ENCODE peak calls at places on chromosomes 13 and 19, in eight cellular contexts. D is esophagus muscularis mucosa, S is A549, Q is hepatocyte, G is cardiac fibroblast, O is spleen, I is right atrium auricular region, N is heart right ventricle. Y is an unnamed sample.

GRCh38 chr19:48556163-48556562 is 4.2 kb downstream of the SULT2B1 start:
- DNase-seq in I (no peak), S (peak), D (no peak), Q (peak), G (peak), N (no peak), O (no peak), Y (peak)

GRCh38 chr13:24228852-24229458 is 68.4 kb downstream of the SPATA13 start:
- DNase-seq in O (no peak), S (peak), Q (peak), N (peak), D (no peak), G (peak), I (no peak), Y (peak)

GRCh38 chr13:98396071-98396710 is 180.7 kb downstream of the STK24 start:
- DNase-seq in D (no peak), S (no peak), N (no peak), G (no peak), O (no peak), Q (no peak), I (peak), Y (no peak)

GRCh38 chr19:53903055-53903680 is 5.9 kb upstream of the CACNG7 start:
- DNase-seq in S (no peak), N (peak), D (no peak), Q (peak), I (no peak), O (no peak), G (peak), Y (peak)

GRCh38 chr13:72185756-72186155 is 318.8 kb upstream of the DACH1 start:
- DNase-seq in D (no peak), I (no peak), O (no peak), N (no peak), G (no peak), S (no peak), Q (no peak), Y (no peak)

GRCh38 chr13:44921931-44922758 is 67.1 kb downstream of the NUFIP1 start:
- DNase-seq in G (peak), O (no peak), S (peak), Q (peak), D (peak), I (peak), N (peak), Y (peak)

GRCh38 chr19:35081201-35081600 is 34.4 kb upstream of the FXYD3 start:
- DNase-seq in G (no peak), Q (no peak), O (no peak), N (no peak), I (no peak), D (no peak), S (no peak), Y (no peak)

GRCh38 chr13:29907670-29908069 is 57.3 kb upstream of the UBL3 start:
- DNase-seq in D (no peak), Q (no peak), S (no peak), N (no peak), G (no peak), I (no peak), O (no peak), Y (no peak)

GRCh38 chr19:38516802-38517201 is 83.3 kb downstream of the RYR1 start:
- DNase-seq in Q (no peak), S (no peak), N (no peak), O (no peak), G (no peak), I (no peak), D (no peak), Y (no peak)

GRCh38 chr19:54464044-54464623 is 556 bp upstream of the LENG9 start:
- DNase-seq in N (peak), Q (peak), O (peak), S (peak), I (peak), G (peak), D (peak), Y (peak)

GRCh38 chr13:21528616-21529015 is 69.5 kb upstream of the ZDHHC20 start:
- DNase-seq in G (peak), N (no peak), I (no peak), O (no peak), S (no peak), D (no peak), Q (no peak), Y (peak)

GRCh38 chr19:43769256-43769655 is 11.5 kb downstream of the KCNN4 start:
- DNase-seq in O (no peak), D (no peak), I (no peak), Q (no peak), G (no peak), S (no peak), N (no peak), Y (no peak)

GRCh38 chr19:43767818-43768217 is 13.0 kb downstream of the KCNN4 start:
- DNase-seq in G (no peak), Q (no peak), I (no peak), S (no peak), N (no peak), D (no peak), O (no peak), Y (peak)

GRCh38 chr19:43768273-43769050 is 12.3 kb downstream of the KCNN4 start:
- DNase-seq in S (no peak), I (peak), Q (peak), N (no peak), O (no peak), D (no peak), G (peak), Y (peak)

GRCh38 chr19:43766755-43767043 is 11.9 kb upstream of the SMG9 start:
- DNase-seq in D (no peak), N (no peak), Q (no peak), S (no peak), G (no peak), I (no peak), O (no peak), Y (no peak)

GRCh38 chr19:43767316-43767715 is 12.6 kb upstream of the SMG9 start:
- DNase-seq in I (no peak), S (no peak), Q (no peak), G (no peak), N (no peak), D (no peak), O (no peak), Y (no peak)
- TF ChIP-seq CTCF in I (no peak), S (no peak), Q (no peak), G (no peak), N (no peak), D (no peak), O (no peak), Y (no peak)

GRCh38 chr19:13872695-13873389 is 4.1 kb upstream of the NANOS3 start:
- DNase-seq in N (peak), G (no peak), D (no peak), I (no peak), O (no peak), S (peak), Q (peak), Y (no peak)
- H3K4me3 ChIP-seq in N (peak), G (peak), D (peak), I (peak), O (no peak), S (peak), Q (peak), Y (no peak)

GRCh38 chr19:58519087-58519354 is 589 bp downstream of the ZBTB45 start:
- DNase-seq in D (no peak), Q (peak), S (peak), O (no peak), G (peak), N (peak), I (peak), Y (peak)
- TF ChIP-seq CTCF in D (no peak), Q (peak), S (no peak), O (no peak), G (peak), N (peak), I (no peak), Y (peak)

DNA sequence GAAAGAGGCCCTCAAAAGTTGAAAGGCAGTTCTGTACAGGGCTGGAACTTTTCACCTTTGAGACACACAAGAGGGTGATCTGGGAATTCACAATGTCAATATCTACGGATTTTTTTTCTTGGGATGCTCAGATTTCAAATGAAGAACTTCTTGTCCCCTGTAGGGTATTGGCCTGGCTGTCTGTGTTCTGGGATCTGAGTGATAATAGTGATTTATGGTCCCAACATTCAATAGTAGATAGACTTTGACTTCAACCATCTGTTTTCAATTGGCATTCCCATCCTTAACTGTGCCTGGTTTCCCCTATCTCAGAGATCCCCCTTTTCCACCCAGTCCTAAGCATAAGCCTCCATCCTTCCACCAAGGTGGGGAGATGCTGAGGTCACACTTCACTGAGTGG is 274.1 kb downstream of the COG6 start:
- DNase-seq in N (no peak), G (no peak), I (no peak), S (no peak), O (no peak), Q (no peak), D (no peak), Y (no peak)
- H3K4me3 ChIP-seq in N (no peak), G (no peak), I (no peak), S (no peak), O (no peak), Q (no peak), D (no peak), Y (no peak)

DNA sequence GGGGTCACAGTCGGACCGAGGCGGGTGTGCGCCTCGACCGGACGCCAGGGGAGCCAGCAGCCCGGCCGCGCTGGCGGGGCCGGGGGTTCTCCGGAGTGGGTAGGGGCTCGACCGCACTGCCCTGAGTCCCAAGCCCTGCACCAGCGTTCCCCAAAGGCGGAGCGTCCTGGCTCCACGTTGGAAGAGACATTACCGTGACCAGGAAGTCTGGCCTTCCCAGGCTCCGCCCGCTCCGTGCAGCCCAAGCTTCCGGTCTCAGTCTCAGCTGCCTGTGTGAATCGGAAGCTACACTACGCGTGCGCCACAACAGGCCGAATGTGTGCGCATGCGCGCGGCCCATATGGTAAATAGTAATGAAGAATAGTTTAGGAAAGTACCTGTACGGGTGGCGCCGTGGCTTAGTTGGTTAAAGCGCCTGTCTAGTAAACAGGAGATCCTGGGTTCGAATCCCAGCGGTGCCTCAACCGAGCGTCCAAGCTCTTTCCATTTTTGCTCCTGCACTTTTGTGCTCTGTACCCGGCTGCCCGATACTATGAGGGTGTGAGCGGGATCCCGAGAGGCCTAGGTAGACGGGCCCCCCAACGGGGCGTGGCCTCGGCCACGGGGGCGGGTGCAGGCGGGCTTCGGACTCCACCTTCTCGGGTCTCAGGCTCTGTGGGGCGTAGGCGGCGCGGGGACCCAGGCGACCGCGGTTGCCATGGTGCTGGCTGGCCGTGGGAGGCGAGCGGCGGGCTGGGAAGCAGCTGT is 17.3 kb upstream of the LRP3 start:
- DNase-seq in N (peak), G (peak), S (peak), D (peak), I (peak), O (peak), Q (peak), Y (peak)
- TF ChIP-seq CTCF in N (peak), G (peak), S (no peak), D (peak), I (no peak), O (no peak), Q (no peak), Y (peak)

DNA sequence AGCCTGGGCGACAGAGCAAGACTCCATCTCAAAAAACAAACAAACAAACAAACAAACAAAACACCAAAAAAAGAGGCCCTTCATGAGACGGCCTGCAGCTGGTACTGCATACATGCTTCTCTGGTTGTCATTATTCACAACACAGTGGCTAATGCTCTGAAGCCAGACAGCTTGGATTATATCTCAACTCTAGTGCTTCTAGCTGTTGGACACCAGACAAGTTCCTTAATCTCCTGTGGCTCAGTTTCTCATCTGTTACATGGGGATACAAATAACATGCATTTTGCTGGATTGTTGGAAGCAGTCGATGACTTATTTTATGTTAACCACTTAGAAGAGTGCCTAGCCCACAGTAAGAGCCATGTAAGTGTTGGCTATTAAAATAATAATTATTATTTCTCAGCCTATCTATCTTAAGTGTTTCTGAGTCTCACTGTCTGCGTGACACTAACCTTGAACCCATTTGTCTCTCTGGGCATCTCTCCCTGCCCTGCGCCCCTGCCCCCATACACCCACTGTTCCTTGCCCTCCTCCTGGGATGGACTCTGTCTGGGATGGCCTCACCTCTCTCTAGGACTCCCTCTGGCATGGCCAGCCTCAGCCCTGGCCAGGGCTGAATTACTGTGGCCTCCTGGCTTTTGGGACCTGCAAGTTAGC is 3.1 kb upstream of the JUNB start:
- DNase-seq in I (no peak), D (no peak), Q (no peak), S (no peak), G (no peak), N (no peak), O (no peak), Y (peak)
- H3K4me3 ChIP-seq in I (peak), D (peak), Q (no peak), S (peak), G (no peak), N (no peak), O (peak), Y (no peak)

GRCh38 chr19:43905897-43906296 is 29.2 kb downstream of the ZNF45 start:
- DNase-seq in S (no peak), D (no peak), N (no peak), O (no peak), I (no peak), G (no peak), Q (no peak), Y (no peak)

GRCh38 chr19:43895727-43896126 is 39.4 kb downstream of the ZNF45 start:
- DNase-seq in S (no peak), N (no peak), I (no peak), G (no peak), O (no peak), D (no peak), Q (no peak), Y (no peak)

GRCh38 chr19:43902399-43902798 is 32.7 kb downstream of the ZNF45 start:
- DNase-seq in Q (no peak), D (no peak), O (no peak), I (no peak), N (no peak), G (no peak), S (no peak), Y (no peak)

GRCh38 chr19:43906774-43907173 is 28.3 kb downstream of the ZNF45 start:
- DNase-seq in I (no peak), N (no peak), G (no peak), Q (no peak), D (no peak), S (no peak), O (no peak), Y (no peak)

DNA sequence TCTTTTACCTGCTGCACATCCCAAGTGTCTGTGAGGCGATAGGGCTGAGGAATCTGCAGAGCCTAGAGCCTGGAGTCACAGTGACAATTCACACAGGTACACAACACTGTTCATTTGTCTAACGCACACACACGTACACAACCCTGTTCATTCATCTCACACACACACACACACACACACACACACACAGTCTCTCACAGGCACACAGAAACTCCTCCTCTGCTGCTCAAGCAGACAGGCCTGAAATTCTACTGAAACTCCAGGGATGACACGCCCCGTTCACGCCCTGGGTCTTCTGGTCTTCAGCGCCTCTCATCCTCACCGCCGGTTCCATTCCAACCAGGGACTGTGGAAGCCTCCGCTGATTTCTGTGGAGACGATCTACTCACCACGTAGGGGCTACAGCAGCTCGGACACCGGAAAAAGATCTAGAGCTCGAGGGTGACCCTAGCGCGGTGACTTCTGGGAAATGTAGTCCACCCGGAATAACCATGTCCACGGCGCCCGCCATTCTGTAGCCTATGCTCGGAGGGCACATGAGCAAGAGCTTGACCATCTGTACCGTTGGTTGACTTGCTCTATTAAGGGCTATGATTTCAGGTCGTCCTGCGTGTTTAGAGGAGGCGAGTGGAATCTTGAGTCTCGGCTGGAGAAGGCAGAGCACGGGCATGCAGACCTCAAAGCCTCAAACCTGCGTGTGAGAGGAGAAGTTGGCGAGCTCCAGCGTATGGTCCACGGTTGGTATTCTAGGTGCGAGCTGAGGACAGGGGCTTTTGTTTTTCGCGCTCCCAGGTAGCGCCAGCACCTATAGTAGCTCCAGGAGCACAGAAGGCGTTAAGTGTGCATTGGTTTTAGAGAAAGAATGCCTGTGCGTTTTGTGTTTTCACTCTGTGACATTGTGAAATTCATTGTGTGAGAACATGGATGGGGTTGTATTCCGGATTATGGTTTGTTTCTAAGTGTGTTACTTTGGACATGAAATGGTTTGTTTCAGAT is 33.4 kb downstream of the ZNF45 start:
- DNase-seq in S (peak), O (peak), G (peak), Q (peak), N (peak), I (peak), D (peak), Y (peak)
- TF ChIP-seq CTCF in S (no peak), O (no peak), G (no peak), Q (no peak), N (no peak), I (no peak), D (no peak), Y (no peak)

Y was measured in fibroblast of the aortic adventitia.